ENCODE peak calls at places on chromosomes 7 and 10, in four cellular contexts. S is tibial nerve, E is testis, Q is ovary. D is an unnamed sample.
A peak's percentile ranks its signal among the peaks of the same experiment; 100 is the strongest.

GRCh38 chr10:91700273-91700672 is 67.4 kb upstream of the PPP1R3C start:
- DNase-seq in Q (no peak), S (no peak), E (no peak), D (no peak)

GRCh38 chr10:28367865-28368541 is 65.1 kb upstream of the MPP7 start:
- DNase-seq in S (no peak), E (no peak), Q (no peak), D (peak; percentile 16)

GRCh38 chr10:126243976-126244375 is 144.3 kb downstream of the ADAM12 start:
- DNase-seq in Q (no peak), E (no peak), S (no peak), D (no peak)

GRCh38 chr10:62073429-62073828 is 171.9 kb downstream of the ARID5B start:
- DNase-seq in Q (no peak), S (no peak), E (no peak), D (no peak)

GRCh38 chr10:24465899-24466615 is 257.1 kb downstream of the KIAA1217 start:
- DNase-seq in Q (no peak), S (no peak), E (peak; percentile 63), D (no peak)

GRCh38 chr7:55527314-55527713 is 45.0 kb downstream of the VOPP1 start:
- DNase-seq in Q (no peak), E (no peak), S (no peak), D (no peak)

GRCh38 chr7:77415474-77415821 is 701 bp downstream of the GSAP start:
- DNase-seq in E (peak; percentile 37), S (no peak), Q (no peak), D (peak; percentile 25)

GRCh38 chr10:125936331-125936730 is 40.0 kb downstream of the FANK1 start:
- DNase-seq in Q (no peak), S (no peak), E (no peak), D (no peak)

GRCh38 chr10:103476046-103476768 is 2.8 kb downstream of the CALHM3 start:
- DNase-seq in Q (no peak), S (no peak), E (peak; percentile 30), D (peak; percentile 81)

GRCh38 chr7:8217200-8218068 is 44.5 kb downstream of the ICA1 start:
- DNase-seq in E (no peak), Q (no peak), S (peak; percentile 86), D (no peak)

GRCh38 chr10:93379366-93380042 is 102.6 kb downstream of the MYOF start:
- DNase-seq in E (no peak), Q (no peak), S (no peak), D (no peak)

GRCh38 chr7:155460926-155461613 is 3.1 kb downstream of the EN2 start:
- DNase-seq in Q (no peak), E (no peak), S (no peak), D (no peak)
- H3K27me3 ChIP-seq in Q (peaks cover 5% of the 10 kb centered on the region), E (peaks cover 4% of the 10 kb centered on the region), S (peaks cover 3% of the 10 kb centered on the region), D (peaks cover 78% of the 10 kb centered on the region)

DNA sequence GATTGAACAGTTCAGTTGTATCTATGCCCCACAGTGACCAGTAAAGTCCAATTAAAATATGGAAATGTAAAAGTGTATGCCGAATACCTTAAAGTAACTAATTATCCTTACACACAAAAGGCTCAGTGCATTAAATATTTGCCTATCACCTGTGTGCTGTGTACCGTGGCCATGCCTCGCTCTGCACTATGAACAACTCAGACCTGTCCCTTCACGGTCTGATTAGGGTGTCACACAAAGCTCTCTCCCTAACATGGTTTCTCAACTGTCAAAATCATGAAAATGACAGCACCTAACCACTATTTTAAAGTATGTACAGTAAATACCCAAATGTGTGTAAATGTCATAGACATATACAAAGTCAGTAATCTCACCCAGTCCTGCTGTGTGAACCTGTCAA is 43.1 kb downstream of the STK17A start:
- DNase-seq in E (no peak), S (no peak), Q (no peak), D (no peak)
- H3K27ac ChIP-seq in E (no peak overlapping the region), S (no peak overlapping the region), Q (no peak overlapping the region), D (no peak overlapping the region)

GRCh38 chr7:155809947-155810606 is 2.2 kb downstream of the SHH start:
- DNase-seq in E (no peak), S (no peak), Q (no peak), D (no peak)

GRCh38 chr7:155809332-155809946 is 2.8 kb downstream of the SHH start:
- DNase-seq in Q (no peak), E (no peak), S (no peak), D (no peak)

GRCh38 chr7:155807013-155807804 is 5.1 kb downstream of the SHH start:
- DNase-seq in Q (no peak), E (no peak), S (no peak), D (no peak)

GRCh38 chr7:155807805-155808550 is 4.3 kb downstream of the SHH start:
- DNase-seq in S (no peak), E (no peak), Q (no peak), D (no peak)

GRCh38 chr7:155808551-155809331 is 3.5 kb downstream of the SHH start:
- DNase-seq in E (no peak), Q (no peak), S (no peak), D (no peak)
- H3K27me3 ChIP-seq in E (no peaks in the 10 kb centered on the region), Q (peaks cover 5% of the 10 kb centered on the region), S (no peaks in the 10 kb centered on the region), D (peaks cover 94% of the 10 kb centered on the region)

DNA sequence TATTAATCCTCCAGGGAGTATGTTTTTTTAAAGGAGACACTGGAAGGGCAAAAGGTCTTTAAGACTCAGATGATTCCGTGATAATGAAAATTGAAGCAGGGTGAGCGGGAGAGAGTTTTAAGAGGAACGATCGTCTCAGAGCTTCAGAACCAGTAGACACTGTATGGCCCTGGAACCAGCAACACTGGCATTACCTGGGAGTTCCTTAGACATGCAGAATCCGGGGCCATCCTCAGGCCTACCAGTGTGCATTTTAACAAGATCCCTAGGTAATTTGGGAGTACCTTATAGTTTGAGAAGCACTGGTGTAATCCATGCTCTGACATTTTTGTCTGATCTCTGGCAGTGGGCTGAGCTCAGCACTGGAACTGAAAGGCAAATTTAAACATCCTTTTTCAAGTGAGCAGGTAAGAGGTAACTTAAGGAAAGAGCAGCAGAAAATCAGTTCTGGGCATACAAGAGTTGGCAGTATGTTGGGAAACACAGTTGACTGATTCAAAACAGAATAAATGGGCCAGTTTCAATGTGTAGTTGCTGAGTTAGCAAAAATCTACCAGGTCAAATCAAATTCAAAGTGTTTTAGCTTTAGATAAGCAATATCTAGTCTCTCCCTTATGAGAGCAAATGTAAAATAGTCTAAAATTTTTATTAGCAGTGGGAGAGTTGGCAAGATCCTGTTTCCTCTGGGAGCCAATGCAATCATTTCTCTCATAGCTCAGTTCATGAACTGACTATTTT is 97.1 kb upstream of the ELMO1 start:
- DNase-seq in E (no peak), S (no peak), Q (no peak), D (no peak)
- H3K27ac ChIP-seq in E (no peak overlapping the region), S (no peak overlapping the region), Q (no peak overlapping the region), D (no peak overlapping the region)

D was measured in WERI-Rb-1.